ENCODE peak calls at places on chromosomes 2 and 18, in four cellular contexts. T is H1, P is mesendoderm, G is IMR-90. V is an unnamed sample.

GRCh38 chr2:69943000-69943840 is 18.2 kb downstream of the ASPRV1 start:
- DNase-seq in P (no peak), G (no peak), T (no peak), V (no peak)

GRCh38 chr2:2892892-2893291 is 484.7 kb downstream of the EIPR1 start:
- DNase-seq in G (no peak), T (no peak), P (no peak), V (no peak)

GRCh38 chr2:236335696-236336574 is 71.7 kb upstream of the ASB18 start:
- DNase-seq in P (no peak), T (no peak), G (no peak), V (no peak)

GRCh38 chr2:150135223-150135883 is 352.1 kb downstream of the RND3 start:
- DNase-seq in G (no peak), P (no peak), T (no peak), V (no peak)

GRCh38 chr2:118554616-118555015 is 292.8 kb downstream of the EN1 start:
- DNase-seq in G (no peak), P (no peak), T (no peak), V (no peak)

GRCh38 chr18:55343396-55344073 is 244.5 kb downstream of the TCF4 start:
- DNase-seq in P (peak), G (peak), T (no peak), V (no peak)

GRCh38 chr2:65637061-65637460 is 204.7 kb upstream of the SPRED2 start:
- DNase-seq in G (no peak), T (no peak), P (no peak), V (no peak)

GRCh38 chr18:49725809-49726514 is 87.4 kb downstream of the ACAA2 start:
- DNase-seq in T (peak), P (peak), G (peak), V (peak)

GRCh38 chr2:17821535-17822451 is 5.5 kb downstream of the MSGN1 start:
- DNase-seq in T (no peak), G (no peak), P (peak), V (no peak)

GRCh38 chr2:73063909-73064875 is 7.3 kb downstream of the SFXN5 start:
- DNase-seq in P (peak), T (no peak), G (peak), V (peak)

GRCh38 chr2:212548459-212548815 is 9.8 kb upstream of the ERBB4 start:
- DNase-seq in T (no peak), G (peak), P (peak), V (no peak)

GRCh38 chr2:25521665-25522387 is 151.6 kb downstream of the DTNB start:
- DNase-seq in T (no peak), P (peak), G (peak), V (no peak)

GRCh38 chr18:8952174-8952573 is 150.3 kb upstream of the NDUFV2 start:
- DNase-seq in T (no peak), G (no peak), P (no peak), V (no peak)

GRCh38 chr2:54271843-54272600 is 16.0 kb upstream of the TSPYL6 start:
- DNase-seq in G (no peak), T (no peak), P (no peak), V (no peak)

GRCh38 chr2:112523291-112523777 is 18.9 kb upstream of the POLR1B start:
- DNase-seq in G (no peak), T (no peak), P (no peak), V (no peak)

GRCh38 chr2:54360055-54360792 is 95.9 kb upstream of the SPTBN1 start:
- DNase-seq in P (no peak), G (peak), T (no peak), V (no peak)

GRCh38 chr2:219542931-219543595 is 546 bp downstream of the CHPF start:
- DNase-seq in T (no peak), G (peak), P (peak), V (no peak)

GRCh38 chr2:35347561-35347960 is 1008.0 kb upstream of the CRIM1 start:
- DNase-seq in P (no peak), T (no peak), G (no peak), V (no peak)

GRCh38 chr2:238203104-238203972 is at the start of gene ILKAP:
- DNase-seq in G (peak), P (peak), T (peak), V (peak)

GRCh38 chr2:96525211-96525507 is 11.4 kb upstream of the ARID5A start:
- DNase-seq in P (no peak), G (no peak), T (no peak), V (no peak)

GRCh38 chr2:28755411-28755810 is 3.8 kb downstream of the PPP1CB start:
- DNase-seq in T (no peak), G (peak), P (no peak), V (no peak)

GRCh38 chr2:68932392-68932791 is 20.3 kb downstream of the GKN2 start:
- DNase-seq in G (no peak), P (peak), T (no peak), V (no peak)

GRCh38 chr2:242031481-242032019 is 162.0 kb downstream of the RTP5 start:
- DNase-seq in G (peak), P (no peak), T (no peak), V (peak)

GRCh38 chr2:46683541-46683940 is 204.2 kb downstream of the TMEM247 start:
- DNase-seq in P (no peak), T (no peak), G (no peak), V (no peak)

GRCh38 chr2:201263774-201264173 is 3.4 kb downstream of the CASP8 start:
- DNase-seq in T (no peak), G (no peak), P (no peak), V (no peak)

GRCh38 chr2:26696352-26696816 is 3.9 kb downstream of the KCNK3 start:
- DNase-seq in P (peak), G (peak), T (peak), V (peak)

GRCh38 chr2:149005471-149006077 is 32.9 kb upstream of the LYPD6B start:
- DNase-seq in P (no peak), T (no peak), G (no peak), V (no peak)

GRCh38 chr2:189559579-189560272 is 20.9 kb downstream of the SLC40A1 start:
- DNase-seq in G (no peak), T (no peak), P (no peak), V (no peak)

GRCh38 chr2:239365071-239365781 is 35.6 kb downstream of the HDAC4 start:
- DNase-seq in G (no peak), P (no peak), T (no peak), V (no peak)

GRCh38 chr18:75407468-75408437 is 19.8 kb downstream of the SMIM21 start:
- DNase-seq in T (peak), G (peak), P (peak), V (peak)

GRCh38 chr2:7430869-7431641 is 513.8 kb downstream of the RNF144A start:
- DNase-seq in P (peak), T (peak), G (no peak), V (peak)

GRCh38 chr2:233810385-233810784 is 32.3 kb downstream of the MROH2A start:
- DNase-seq in G (no peak), T (no peak), P (no peak), V (no peak)

GRCh38 chr2:233811732-233812131 is 33.6 kb downstream of the MROH2A start:
- DNase-seq in G (no peak), P (no peak), T (no peak), V (no peak)

GRCh38 chr2:233807215-233807865 is 29.2 kb downstream of the MROH2A start:
- DNase-seq in G (no peak), P (no peak), T (no peak), V (peak)

GRCh38 chr2:233811087-233811486 is 33.0 kb downstream of the MROH2A start:
- DNase-seq in T (no peak), P (no peak), G (no peak), V (no peak)

DNA sequence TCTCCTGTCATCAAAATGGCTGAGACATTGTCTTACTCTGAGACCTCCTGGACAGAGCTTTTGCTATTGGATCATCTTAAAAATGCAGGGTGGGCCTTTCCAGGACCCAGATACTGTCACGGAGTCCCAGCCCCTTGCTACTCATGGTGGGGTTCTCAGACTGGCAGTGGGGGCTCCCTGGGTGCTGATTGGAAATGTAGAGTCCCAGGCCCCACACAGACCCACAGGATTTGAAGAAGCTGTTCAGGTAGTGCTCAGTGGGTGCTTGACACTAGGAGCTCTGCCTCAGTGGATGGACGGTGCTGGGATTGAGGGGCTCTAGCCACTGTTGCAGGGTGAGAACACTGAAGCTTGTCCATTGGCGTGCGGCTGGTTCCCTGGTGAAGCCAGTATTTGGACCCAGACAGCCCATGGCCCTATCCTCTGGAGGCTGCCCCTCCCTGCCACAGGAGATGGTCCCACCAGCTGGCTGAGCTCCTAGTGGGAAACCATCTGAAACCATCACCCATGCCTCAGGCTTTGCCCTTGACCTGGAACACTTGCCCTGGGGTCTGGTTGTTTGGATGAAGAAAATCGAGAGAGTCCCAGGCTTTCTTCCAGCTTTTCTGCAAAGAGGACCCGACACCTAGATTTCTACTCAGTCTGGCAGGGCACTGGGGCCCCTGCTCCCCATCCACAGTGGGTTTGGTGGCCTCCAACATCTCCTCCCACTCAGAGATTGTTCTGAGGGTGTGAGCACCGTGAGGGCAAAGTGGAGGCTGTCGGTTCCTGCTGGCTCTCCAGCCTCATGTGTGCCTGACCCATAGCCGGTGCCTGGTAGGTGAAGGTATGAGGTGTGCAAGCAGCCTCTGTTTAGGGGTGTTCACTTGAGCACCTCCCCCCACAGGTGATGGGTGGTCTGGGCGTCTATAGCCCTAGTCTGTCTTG is 30.1 kb downstream of the MROH2A start:
- DNase-seq in T (no peak), P (no peak), G (no peak), V (peak)
- H3K18ac ChIP-seq in T (no peak), P (no peak), G (no peak), V (no peak)

DNA sequence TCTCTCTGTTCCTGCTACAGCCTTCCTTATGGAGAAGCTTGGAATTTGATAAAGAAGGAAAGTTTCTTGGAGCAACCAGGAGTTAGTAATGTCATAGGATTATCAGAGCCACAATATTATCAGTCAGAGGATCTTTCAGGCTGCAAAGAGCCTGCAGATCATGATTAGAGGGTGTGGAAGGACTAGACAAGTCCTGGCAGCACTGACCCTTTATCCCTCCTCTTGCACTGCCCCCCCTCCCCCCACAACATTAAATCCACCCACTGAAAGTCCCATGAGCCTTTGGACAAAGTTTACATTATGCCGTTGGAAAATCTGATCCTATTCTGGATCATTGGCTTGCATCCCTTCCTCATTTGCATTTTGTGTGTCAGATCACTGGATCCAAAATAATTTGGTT is 18.7 kb upstream of the IMPA2 start:
- DNase-seq in G (no peak), T (no peak), P (no peak), V (no peak)
- H2BK120ac ChIP-seq in G (peak), T (no peak), P (no peak), V (no peak)

GRCh38 chr2:77479395-77479794 is 42.8 kb downstream of the LRRTM4 start:
- DNase-seq in T (no peak), G (no peak), P (no peak), V (no peak)
- H3K56ac ChIP-seq in T (no peak), G (no peak), P (no peak), V (no peak)

DNA sequence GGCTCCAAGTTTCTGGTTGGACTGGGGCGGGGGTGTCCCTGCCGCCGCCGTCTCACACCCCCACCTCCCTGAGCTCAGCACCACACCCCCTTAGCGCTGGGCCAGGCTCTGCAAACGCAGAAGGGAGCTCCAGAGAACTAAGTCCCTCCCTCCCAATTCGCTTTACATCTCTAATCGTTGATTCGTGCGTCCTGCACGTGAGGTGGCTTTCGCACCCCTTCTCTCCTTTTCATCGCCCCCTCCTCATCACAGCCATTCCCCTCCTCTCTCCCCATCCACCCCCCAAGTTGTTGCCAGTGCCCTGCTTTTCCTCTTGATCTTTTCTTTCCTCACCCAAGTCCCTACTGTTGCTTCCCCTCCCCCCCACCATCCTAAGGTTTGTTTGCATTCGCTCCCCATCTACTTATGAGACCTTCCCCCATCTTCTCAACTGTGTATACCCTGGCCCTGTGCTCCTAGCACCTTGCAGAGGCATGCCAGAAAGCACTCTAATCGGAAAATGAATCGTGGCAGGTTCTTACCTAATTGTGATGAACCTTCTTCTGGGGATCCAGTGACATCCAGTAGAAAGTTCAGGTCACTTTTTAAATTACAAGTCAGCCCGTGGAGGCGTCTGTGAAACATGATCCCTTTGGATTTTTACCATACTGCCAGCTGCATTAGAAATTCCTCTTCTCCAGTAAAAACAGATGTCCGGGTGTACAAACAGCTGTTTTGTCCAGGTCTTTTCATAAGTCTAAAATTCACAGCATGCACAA is 607 bp upstream of the ATL2 start:
- DNase-seq in G (peak), T (no peak), P (no peak), V (no peak)
- H3K18ac ChIP-seq in G (peak), T (peak), P (peak), V (peak)

GRCh38 chr2:64405476-64406406 is 48.2 kb upstream of the LGALSL start:
- DNase-seq in P (no peak), T (no peak), G (peak), V (no peak)

GRCh38 chr2:64404743-64405142 is 49.2 kb upstream of the LGALSL start:
- DNase-seq in G (no peak), P (peak), T (no peak), V (peak)

GRCh38 chr2:64402876-64403275 is 51.1 kb upstream of the LGALSL start:
- DNase-seq in T (no peak), G (no peak), P (no peak), V (no peak)

GRCh38 chr2:64403426-64403825 is 50.5 kb upstream of the LGALSL start:
- DNase-seq in T (no peak), G (no peak), P (peak), V (no peak)

GRCh38 chr2:64404002-64404731 is 49.8 kb upstream of the LGALSL start:
- DNase-seq in T (peak), G (peak), P (peak), V (peak)
- H2BK120ac ChIP-seq in T (peak), G (no peak), P (peak), V (peak)

DNA sequence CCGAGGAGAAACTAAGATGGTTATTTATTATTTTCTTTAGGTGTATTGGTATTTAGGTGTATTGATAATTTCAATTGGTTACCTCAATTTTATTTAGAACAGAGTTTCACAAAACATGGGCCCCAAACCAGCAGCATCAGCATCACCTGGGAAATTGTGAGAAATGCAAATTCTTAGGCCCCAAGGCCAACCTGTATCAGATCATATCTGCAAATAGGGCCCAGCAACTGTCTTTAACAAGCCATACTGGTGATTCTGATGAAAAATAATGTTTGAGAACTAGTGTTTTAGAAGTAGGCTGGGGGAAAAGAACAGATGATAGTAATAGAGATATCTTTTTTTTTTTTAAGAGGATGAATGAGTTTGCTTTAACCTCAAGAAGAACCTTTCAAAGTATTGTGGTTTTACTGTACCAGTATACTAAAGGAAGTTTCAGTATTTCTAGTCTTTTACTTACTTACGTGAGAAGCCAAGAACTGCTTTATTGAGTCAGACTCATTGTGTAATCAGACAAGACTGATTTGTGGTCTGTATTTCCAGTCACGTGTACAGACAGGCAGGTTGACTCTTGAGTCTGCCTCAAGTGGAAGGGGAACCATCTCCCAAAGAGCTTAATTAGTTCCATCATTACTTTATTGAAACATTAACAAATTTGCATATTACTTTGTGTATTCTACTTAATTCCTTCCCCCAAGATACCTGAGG is 60.4 kb upstream of the GAREM1 start:
- DNase-seq in G (peak), P (no peak), T (no peak), V (no peak)
- H3K56ac ChIP-seq in G (no peak), P (no peak), T (no peak), V (no peak)

GRCh38 chr2:1868683-1869141 is 124.4 kb upstream of the PXDN start:
- DNase-seq in P (peak), G (no peak), T (no peak), V (no peak)
- H3K18ac ChIP-seq in P (no peak), G (no peak), T (no peak), V (no peak)

GRCh38 chr18:42814618-42815017 is 300.9 kb downstream of the RIT2 start:
- DNase-seq in G (no peak), T (no peak), P (no peak), V (no peak)

GRCh38 chr18:42807852-42808251 is 307.6 kb downstream of the RIT2 start:
- DNase-seq in G (no peak), T (no peak), P (no peak), V (no peak)

GRCh38 chr18:42814184-42814583 is 301.3 kb downstream of the RIT2 start:
- DNase-seq in T (no peak), P (no peak), G (no peak), V (no peak)

DNA sequence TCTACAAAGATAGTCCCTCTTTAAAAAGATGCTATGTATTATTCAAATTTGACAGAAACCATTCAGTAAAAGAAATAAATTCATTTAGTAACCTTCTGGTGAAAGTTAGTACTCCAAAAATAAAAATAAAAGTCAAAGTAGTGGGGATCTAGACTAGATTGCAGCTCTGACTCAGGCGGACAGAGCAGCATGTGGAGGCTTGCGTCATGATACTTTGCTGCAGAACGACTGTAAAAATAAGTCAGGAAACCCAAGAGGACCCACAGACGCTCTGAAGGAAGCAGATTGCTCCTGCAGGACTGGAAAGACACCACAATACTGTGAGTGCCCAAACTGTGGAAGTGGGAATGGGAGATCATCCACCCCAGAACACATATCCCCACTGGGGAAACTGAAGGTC is 301.9 kb downstream of the RIT2 start:
- DNase-seq in P (no peak), G (no peak), T (no peak), V (no peak)
- H2BK120ac ChIP-seq in P (no peak), G (no peak), T (no peak), V (no peak)

GRCh38 chr2:49693961-49694360 is 539.6 kb upstream of the FSHR start:
- DNase-seq in P (peak), G (no peak), T (no peak), V (no peak)
- H3K56ac ChIP-seq in P (no peak), G (no peak), T (no peak), V (no peak)